ENCODE peak calls at places on chromosomes 3 and 15, in five cellular contexts. E, X, H, W and U are unnamed samples. For H3K9me3, the result is how much of the 10 kb centered on the place peaks cover.

GRCh38 chr3:126537116-126537729 is 13.3 kb downstream of the CHST13 start:
- DNase-seq in E (peak), X (no peak), H (no peak), W (no peak), U (no peak)

GRCh38 chr3:25344609-25345008 is 83.5 kb upstream of the RARB start:
- DNase-seq in E (no peak), X (no peak), H (no peak), W (no peak), U (no peak)

GRCh38 chr15:99410477-99410876 is 155.3 kb upstream of the MEF2A start:
- DNase-seq in E (no peak), X (no peak), H (peak), W (no peak), U (no peak)

GRCh38 chr3:46359748-46360509 is 6.0 kb downstream of the CCR2 start:
- DNase-seq in E (no peak), X (peak), H (no peak), W (no peak), U (no peak)

GRCh38 chr3:195270350-195271115 is 426 bp downstream of the XXYLT1 start:
- DNase-seq in E (no peak), X (no peak), H (peak), W (peak), U (peak)

GRCh38 chr3:188185717-188186236 is 31.8 kb downstream of the LPP start:
- DNase-seq in E (no peak), X (no peak), H (peak), W (no peak), U (peak)

GRCh38 chr3:152922554-152922953 is 87.6 kb downstream of the P2RY1 start:
- DNase-seq in E (no peak), X (no peak), H (no peak), W (no peak), U (no peak)

GRCh38 chr3:85977615-85978338 is 1013.2 kb downstream of the VGLL3 start:
- DNase-seq in E (no peak), X (no peak), H (no peak), W (no peak), U (no peak)

GRCh38 chr3:129314757-129315385 is 36.2 kb downstream of the HMCES start:
- DNase-seq in E (peak), X (peak), H (peak), W (peak), U (peak)

GRCh38 chr15:40901053-40901443 is 6.8 kb downstream of the VPS18 start:
- DNase-seq in E (no peak), X (no peak), H (no peak), W (no peak), U (no peak)

GRCh38 chr3:138879541-138880380 is 45.0 kb upstream of the PIK3CB start:
- DNase-seq in E (no peak), X (no peak), H (peak), W (no peak), U (no peak)

GRCh38 chr3:128095222-128095703 is 28.3 kb downstream of the RUVBL1 start:
- DNase-seq in E (no peak), X (peak), H (peak), W (peak), U (peak)

GRCh38 chr3:106025151-106025722 is 156.4 kb upstream of the CBLB start:
- DNase-seq in E (no peak), X (no peak), H (no peak), W (no peak), U (no peak)

GRCh38 chr15:90558182-90558581 is 28.5 kb downstream of the CRTC3 start:
- DNase-seq in E (no peak), X (no peak), H (peak), W (no peak), U (no peak)

GRCh38 chr3:196169836-196170240 is 41.4 kb downstream of the ZDHHC19 start:
- DNase-seq in E (no peak), X (no peak), H (no peak), W (no peak), U (peak)

GRCh38 chr3:103906808-103907207 is 1459.9 kb upstream of the ALCAM start:
- DNase-seq in E (no peak), X (no peak), H (no peak), W (no peak), U (no peak)

GRCh38 chr3:48018841-48019240 is 2.6 kb upstream of the MAP4 start:
- DNase-seq in E (no peak), X (no peak), H (no peak), W (peak), U (no peak)

GRCh38 chr3:28672411-28672810 is 323.8 kb upstream of the AZI2 start:
- DNase-seq in E (no peak), X (no peak), H (no peak), W (no peak), U (no peak)

GRCh38 chr3:190120161-190121060 is at the start of gene P3H2:
- DNase-seq in E (peak), X (no peak), H (peak), W (peak), U (no peak)

GRCh38 chr3:27451261-27451660 is 32.9 kb downstream of the SLC4A7 start:
- DNase-seq in E (no peak), X (no peak), H (no peak), W (no peak), U (no peak)

GRCh38 chr15:52727825-52728224 is 48.6 kb upstream of the ATOSA start:
- DNase-seq in E (no peak), X (no peak), H (no peak), W (no peak), U (no peak)

GRCh38 chr3:99891610-99892285 is 74.1 kb downstream of the CMSS1 start:
- DNase-seq in E (no peak), X (no peak), H (no peak), W (no peak), U (no peak)

GRCh38 chr15:86837631-86838030 is 758.0 kb downstream of the AGBL1 start:
- DNase-seq in E (no peak), X (no peak), H (no peak), W (no peak), U (no peak)

GRCh38 chr3:55654123-55654787 is 167.1 kb upstream of the WNT5A start:
- DNase-seq in E (no peak), X (no peak), H (no peak), W (no peak), U (no peak)

GRCh38 chr15:89338036-89338435 is 3.4 kb upstream of the POLG start:
- DNase-seq in E (peak), X (peak), H (peak), W (no peak), U (no peak)

GRCh38 chr3:1942751-1943150 is 155.9 kb upstream of the CNTN4 start:
- DNase-seq in E (no peak), X (no peak), H (no peak), W (no peak), U (no peak)

GRCh38 chr3:1945698-1946097 is 153.0 kb upstream of the CNTN4 start:
- DNase-seq in E (no peak), X (no peak), H (no peak), W (no peak), U (no peak)

DNA sequence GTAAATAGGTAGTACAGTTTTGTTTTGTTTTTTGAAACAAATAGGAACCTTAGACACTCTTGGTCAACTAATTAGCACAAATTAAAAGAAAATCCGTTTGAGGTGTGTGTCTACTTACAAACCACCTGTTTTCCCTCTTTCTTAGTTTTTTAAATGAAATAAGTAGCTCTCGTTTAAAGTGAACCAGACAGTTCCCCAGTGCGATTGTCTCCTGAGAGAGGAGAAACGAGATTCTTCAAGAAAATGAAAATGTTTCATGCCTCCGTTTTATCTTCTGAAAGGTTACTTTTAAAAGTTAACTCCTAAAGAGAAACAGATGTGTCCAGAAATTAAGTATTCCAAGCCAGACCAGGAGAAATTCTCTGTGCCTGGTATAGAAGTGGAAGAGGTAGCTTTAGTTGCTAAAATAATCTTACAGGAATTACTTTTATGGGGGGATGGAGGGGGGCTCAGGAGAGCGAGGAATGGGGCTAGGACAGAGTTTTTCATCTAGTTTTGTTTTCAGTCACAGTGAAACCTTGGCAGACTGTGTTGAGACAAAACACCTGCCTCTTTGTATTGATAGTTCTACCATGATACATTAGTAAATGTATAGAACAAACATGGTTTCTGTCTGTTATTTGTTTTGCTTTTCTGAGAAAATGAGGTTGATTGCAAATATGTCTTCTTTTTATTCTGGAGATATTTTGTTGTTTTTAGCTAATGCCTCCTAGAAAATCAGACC is 155.1 kb upstream of the CNTN4 start:
- DNase-seq in E (no peak), X (no peak), H (no peak), W (no peak), U (no peak)
- H3K9me3 ChIP-seq in E (under half), X (under half), H (under half), W (under half), U (under half)

GRCh38 chr3:123833398-123833785 is 50.7 kb downstream of the MYLK start:
- DNase-seq in E (no peak), X (no peak), H (no peak), W (no peak), U (no peak)

GRCh38 chr3:123834631-123835030 is 49.5 kb downstream of the MYLK start:
- DNase-seq in E (no peak), X (no peak), H (no peak), W (no peak), U (no peak)

GRCh38 chr3:123831420-123831819 is 52.7 kb downstream of the MYLK start:
- DNase-seq in E (no peak), X (no peak), H (no peak), W (no peak), U (no peak)

GRCh38 chr3:123837858-123838257 is 46.3 kb downstream of the MYLK start:
- DNase-seq in E (no peak), X (no peak), H (no peak), W (no peak), U (no peak)

GRCh38 chr3:123832712-123833397 is 51.3 kb downstream of the MYLK start:
- DNase-seq in E (no peak), X (no peak), H (no peak), W (no peak), U (no peak)
- H3K9me3 ChIP-seq in E (under half), X (under half), H (under half), W (under half), U (under half)

GRCh38 chr15:25087137-25087536 is 132.3 kb downstream of the SNRPN start:
- DNase-seq in E (no peak), X (no peak), H (no peak), W (no peak), U (no peak)
- H3K9me3 ChIP-seq in E (half or more), X (half or more), H (half or more), W (under half), U (under half)

GRCh38 chr15:69661871-69662667 is 209.5 kb downstream of the RPLP1 start:
- DNase-seq in E (no peak), X (peak), H (no peak), W (no peak), U (no peak)
- H3K9me3 ChIP-seq in E (under half), X (under half), H (under half), W (under half), U (under half)

GRCh38 chr15:20348291-20348899 is 193.2 kb downstream of the GOLGA6L6 start:
- DNase-seq in E (peak), X (no peak), H (no peak), W (peak), U (no peak)
- H3K9me3 ChIP-seq in E (under half), X (under half), H (under half), W (half or more), U (under half)

GRCh38 chr15:25180606-25181289 is 226.0 kb downstream of the SNRPN start:
- DNase-seq in E (peak), X (peak), H (no peak), W (no peak), U (no peak)

GRCh38 chr15:25182736-25183445 is 228.1 kb downstream of the SNRPN start:
- DNase-seq in E (peak), X (peak), H (peak), W (no peak), U (no peak)

GRCh38 chr15:25179673-25180511 is 225.1 kb downstream of the SNRPN start:
- DNase-seq in E (peak), X (peak), H (peak), W (no peak), U (no peak)

GRCh38 chr15:25182098-25182478 is 227.3 kb downstream of the SNRPN start:
- DNase-seq in E (no peak), X (no peak), H (no peak), W (no peak), U (no peak)

GRCh38 chr15:25181290-25182097 is 226.7 kb downstream of the SNRPN start:
- DNase-seq in E (peak), X (peak), H (peak), W (no peak), U (no peak)
- H3K9me3 ChIP-seq in E (under half), X (under half), H (under half), W (under half), U (under half)